ENCODE peak calls at places on chromosomes 5 and 9, in five cellular contexts. A is mesendoderm; E is AML-193; Y is aorta; G is activated effector memory CD4-positive, alpha-beta T cell treated with Interleukin-2 at 50 U/mL for 16 hours. X is an unnamed sample.

GRCh38 chr9:135403733-135404450 is 75.7 kb upstream of the PPP1R26 start:
- DNase-seq in A (no peak), E (no peak), Y (no peak), G (no peak), X (no peak)

GRCh38 chr5:130213607-130214006 is 309.3 kb downstream of the CHSY3 start:
- DNase-seq in A (no peak), E (no peak), Y (no peak), G (no peak), X (no peak)

GRCh38 chr9:94867842-94868312 is 141.4 kb downstream of the AOPEP start:
- DNase-seq in A (no peak), E (no peak), Y (no peak), G (no peak), X (no peak)

GRCh38 chr5:127112347-127112864 is 39.1 kb upstream of the C5orf63 start:
- DNase-seq in A (no peak), E (no peak), Y (no peak), G (no peak), X (no peak)

GRCh38 chr5:15893866-15894265 is 285.7 kb downstream of the MARCHF11 start:
- DNase-seq in A (no peak), E (no peak), Y (no peak), G (no peak), X (no peak)

GRCh38 chr5:50799596-50799995 is 133.2 kb downstream of the PARP8 start:
- DNase-seq in A (no peak), E (no peak), Y (no peak), G (no peak), X (no peak)

GRCh38 chr5:136819526-136820302 is 454.4 kb upstream of the TRPC7 start:
- DNase-seq in A (peak), E (no peak), Y (no peak), G (no peak), X (no peak)

GRCh38 chr5:124160265-124160664 is 586.2 kb downstream of the ZNF608 start:
- DNase-seq in A (no peak), E (no peak), Y (no peak), G (no peak), X (no peak)

GRCh38 chr5:157245477-157245876 is 20.4 kb upstream of the CYFIP2 start:
- DNase-seq in A (peak), E (no peak), Y (no peak), G (no peak), X (no peak)

GRCh38 chr9:91778031-91778430 is 172.0 kb downstream of the ROR2 start:
- DNase-seq in A (no peak), E (no peak), Y (no peak), G (no peak), X (no peak)

GRCh38 chr9:34139477-34140146 is 13.1 kb upstream of the DCAF12 start:
- DNase-seq in A (peak), E (peak), Y (no peak), G (no peak), X (peak)

GRCh38 chr9:20611751-20612287 is 10.5 kb downstream of the MLLT3 start:
- DNase-seq in A (peak), E (peak), Y (no peak), G (no peak), X (no peak)

GRCh38 chr9:69502671-69503301 is 169.4 kb downstream of the APBA1 start:
- DNase-seq in A (no peak), E (no peak), Y (no peak), G (no peak), X (no peak)

GRCh38 chr5:66987126-66987525 is 209.5 kb downstream of the CD180 start:
- DNase-seq in A (no peak), E (no peak), Y (no peak), G (no peak), X (no peak)

GRCh38 chr5:163503106-163504090 is 2.0 kb upstream of the MAT2B start:
- DNase-seq in A (peak), E (peak), Y (no peak), G (no peak), X (peak)

GRCh38 chr9:113602126-113603119 is 138.9 kb downstream of the RGS3 start:
- DNase-seq in A (peak), E (no peak), Y (peak), G (no peak), X (peak)

GRCh38 chr5:16271851-16272250 is 92.3 kb upstream of the MARCHF11 start:
- DNase-seq in A (peak), E (no peak), Y (no peak), G (no peak), X (no peak)

GRCh38 chr9:16196206-16196605 is 643.4 kb downstream of the CCDC171 start:
- DNase-seq in A (no peak), E (no peak), Y (no peak), G (no peak), X (no peak)

GRCh38 chr5:131538177-131538593 is 96.8 kb downstream of the RAPGEF6 start:
- DNase-seq in A (no peak), E (peak), Y (no peak), G (no peak), X (no peak)